ENCODE peak calls at places on chromosomes 7 and 10, in five cellular contexts. Q, L, Z, S and E are unnamed samples.

GRCh38 chr10:89478085-89478738 is 57.2 kb downstream of the SLC16A12 start:
- DNase-seq in Q (peak; percentile 49), L (no peak), Z (peak; percentile 35), S (no peak), E (peak; percentile 7)

GRCh38 chr7:142460402-142461117 is 202.7 kb upstream of the PRSS58 start:
- DNase-seq in Q (peak; percentile 67), L (no peak), Z (no peak), S (no peak), E (no peak)

GRCh38 chr7:151509670-151510333 is 9.9 kb downstream of the RHEB start:
- DNase-seq in Q (peak; percentile 13), L (no peak), Z (no peak), S (no peak), E (no peak)

GRCh38 chr10:116673866-116674265 is 53.1 kb downstream of the PNLIPRP2 start:
- DNase-seq in Q (no peak), L (no peak), Z (no peak), S (no peak), E (no peak)

GRCh38 chr7:15215611-15216010 is 313.1 kb upstream of the DGKB start:
- DNase-seq in Q (no peak), L (no peak), Z (no peak), S (no peak), E (no peak)

GRCh38 chr7:972670-973309 is 2.6 kb downstream of the COX19 start:
- DNase-seq in Q (no peak), L (no peak), Z (no peak), S (peak; percentile 60), E (no peak)

GRCh38 chr10:74189999-74190421 is 39.0 kb downstream of the ADK start:
- DNase-seq in Q (peak; percentile 93), L (peak; percentile 100), Z (peak; percentile 47), S (peak; percentile 80), E (peak; percentile 42)

GRCh38 chr10:45997994-45998763 is 25.9 kb downstream of the TIMM23 start:
- DNase-seq in Q (no peak), L (no peak), Z (no peak), S (no peak), E (no peak)

GRCh38 chr7:70793060-70793459 is 338.9 kb upstream of the GALNT17 start:
- DNase-seq in Q (no peak), L (no peak), Z (no peak), S (no peak), E (no peak)

GRCh38 chr7:90838799-90839198 is 242.7 kb downstream of the CDK14 start:
- DNase-seq in Q (no peak), L (no peak), Z (no peak), S (no peak), E (no peak)

GRCh38 chr7:100752994-100753393 is 19.6 kb downstream of the ZAN start:
- DNase-seq in Q (no peak), L (no peak), Z (peak; percentile 7), S (no peak), E (no peak)

GRCh38 chr10:113347508-113347907 is 205.3 kb upstream of the HABP2 start:
- DNase-seq in Q (no peak), L (no peak), Z (no peak), S (no peak), E (no peak)

GRCh38 chr10:108561649-108562048 is 1361.7 kb downstream of the XPNPEP1 start:
- DNase-seq in Q (peak; percentile 49), L (peak; percentile 95), Z (no peak), S (peak; percentile 11), E (no peak)

GRCh38 chr7:100430450-100431285 is 1.0 kb downstream of the MEPCE start:
- DNase-seq in Q (peak; percentile 41), L (no peak), Z (peak; percentile 46), S (peak; percentile 30), E (peak; percentile 40)

GRCh38 chr7:28732037-28732869 is 225.9 kb downstream of the TRIL start:
- DNase-seq in Q (peak; percentile 65), L (peak; percentile 46), Z (no peak), S (peak; percentile 66), E (no peak)

GRCh38 chr7:74405899-74406512 is 47.7 kb upstream of the GTF2IRD1 start:
- DNase-seq in Q (no peak), L (no peak), Z (no peak), S (no peak), E (no peak)

GRCh38 chr10:12041766-12042408 is 722 bp downstream of the UPF2 start:
- DNase-seq in Q (peak; percentile 32), L (peak; percentile 11), Z (peak; percentile 42), S (peak; percentile 18), E (peak; percentile 26)

GRCh38 chr10:5522913-5523560 is 1.7 kb upstream of the CALML3 start:
- DNase-seq in Q (no peak), L (no peak), Z (no peak), S (no peak), E (no peak)

GRCh38 chr7:150322833-150323681 is at the start of the genes ACTR3C and LRRC61:
- DNase-seq in Q (no peak), L (peak; percentile 39), Z (peak; percentile 86), S (peak; percentile 43), E (peak; percentile 87)

GRCh38 chr10:33955676-33956075 is 621.2 kb upstream of the NRP1 start:
- DNase-seq in Q (peak; percentile 75), L (peak; percentile 37), Z (no peak), S (no peak), E (no peak)

GRCh38 chr10:11208908-11209809 is 191.5 kb downstream of the CELF2 start:
- DNase-seq in Q (no peak), L (no peak), Z (peak; percentile 55), S (no peak), E (peak; percentile 47)

GRCh38 chr7:50335795-50336754 is 31.6 kb downstream of the IKZF1 start:
- DNase-seq in Q (no peak), L (no peak), Z (no peak), S (no peak), E (no peak)

GRCh38 chr10:33509231-33509871 is 174.9 kb upstream of the NRP1 start:
- DNase-seq in Q (peak; percentile 88), L (peak; percentile 100), Z (peak; percentile 32), S (peak; percentile 82), E (peak; percentile 52)

GRCh38 chr10:45580371-45580770 is 92.2 kb downstream of the ZFAND4 start:
- DNase-seq in Q (no peak), L (no peak), Z (peak; percentile 37), S (no peak), E (peak; percentile 51)

GRCh38 chr7:110856704-110857103 is 234.2 kb upstream of the LRRN3 start:
- DNase-seq in Q (peak; percentile 12), L (peak; percentile 11), Z (no peak), S (no peak), E (no peak)
- TF ChIP-seq CTCF in Q (no peak), L (no peak), Z (no peak), S (no peak), E (no peak)

GRCh38 chr7:20216637-20217036 is 547 bp downstream of the MACC1 start:
- DNase-seq in Q (no peak), L (no peak), Z (no peak), S (no peak), E (no peak)

GRCh38 chr7:20219062-20219445 is 1.9 kb upstream of the MACC1 start:
- DNase-seq in Q (no peak), L (no peak), Z (no peak), S (no peak), E (no peak)

GRCh38 chr7:20218261-20218660 is 1.1 kb upstream of the MACC1 start:
- DNase-seq in Q (no peak), L (peak; percentile 69), Z (no peak), S (no peak), E (no peak)

GRCh38 chr7:20219446-20220292 is 2.5 kb upstream of the MACC1 start:
- DNase-seq in Q (peak; percentile 96), L (peak; percentile 90), Z (no peak), S (peak; percentile 94), E (peak; percentile 61)

DNA sequence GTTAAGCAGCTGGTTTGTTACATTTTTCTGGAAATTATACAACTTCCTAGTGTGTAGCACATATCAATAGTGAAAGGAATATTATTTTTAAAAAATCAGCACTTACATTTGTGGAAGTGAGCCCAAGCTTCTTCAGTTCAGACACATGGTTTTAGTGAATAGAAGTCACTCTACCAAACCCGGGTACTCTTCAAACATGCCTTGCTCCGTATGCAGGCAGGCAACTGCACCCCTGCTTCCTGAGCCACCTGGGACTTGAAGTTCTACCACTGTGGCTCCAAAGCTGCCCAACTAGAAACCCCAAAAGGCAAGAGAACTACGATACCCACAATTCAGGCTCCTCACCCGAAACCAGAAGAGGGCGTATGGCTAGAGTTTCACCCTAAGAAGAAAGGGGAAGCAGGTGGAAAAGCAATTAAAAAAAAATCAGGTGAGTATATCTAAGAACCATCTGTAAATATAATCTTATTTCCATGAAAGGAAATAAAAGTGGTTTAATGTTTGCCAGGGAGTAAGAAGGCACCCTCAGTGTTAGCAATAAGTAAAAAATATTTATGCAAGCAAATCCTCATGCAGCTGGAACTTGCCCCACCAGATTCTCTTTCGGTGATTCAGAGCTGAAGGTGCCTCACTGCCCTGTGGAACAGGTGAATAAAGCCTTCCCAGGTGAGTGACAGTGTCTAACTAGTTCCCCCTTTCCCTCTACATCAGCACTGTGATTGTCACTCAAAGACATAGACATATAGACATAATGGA is at the start of gene MACC1:
- DNase-seq in Q (no peak), L (peak; percentile 95), Z (no peak), S (no peak), E (peak; percentile 36)
- TF ChIP-seq CTCF in Q (no peak), L (peak; percentile 67), Z (peak; percentile 56), S (no peak), E (peak; percentile 37)

GRCh38 chr7:47284691-47285246 is 297.1 kb downstream of the TNS3 start:
- DNase-seq in Q (no peak), L (no peak), Z (no peak), S (no peak), E (no peak)

GRCh38 chr7:47282790-47283496 is 299.0 kb downstream of the TNS3 start:
- DNase-seq in Q (no peak), L (no peak), Z (no peak), S (no peak), E (no peak)

GRCh38 chr7:47288060-47288459 is 293.9 kb downstream of the TNS3 start:
- DNase-seq in Q (no peak), L (no peak), Z (no peak), S (no peak), E (no peak)

GRCh38 chr7:47283497-47284131 is 298.3 kb downstream of the TNS3 start:
- DNase-seq in Q (no peak), L (peak; percentile 77), Z (no peak), S (no peak), E (no peak)

GRCh38 chr7:47285860-47286491 is 295.9 kb downstream of the TNS3 start:
- DNase-seq in Q (no peak), L (no peak), Z (no peak), S (peak; percentile 40), E (no peak)
- TF ChIP-seq CTCF in Q (peak; percentile 19), L (no peak), Z (no peak), S (no peak), E (no peak)

DNA sequence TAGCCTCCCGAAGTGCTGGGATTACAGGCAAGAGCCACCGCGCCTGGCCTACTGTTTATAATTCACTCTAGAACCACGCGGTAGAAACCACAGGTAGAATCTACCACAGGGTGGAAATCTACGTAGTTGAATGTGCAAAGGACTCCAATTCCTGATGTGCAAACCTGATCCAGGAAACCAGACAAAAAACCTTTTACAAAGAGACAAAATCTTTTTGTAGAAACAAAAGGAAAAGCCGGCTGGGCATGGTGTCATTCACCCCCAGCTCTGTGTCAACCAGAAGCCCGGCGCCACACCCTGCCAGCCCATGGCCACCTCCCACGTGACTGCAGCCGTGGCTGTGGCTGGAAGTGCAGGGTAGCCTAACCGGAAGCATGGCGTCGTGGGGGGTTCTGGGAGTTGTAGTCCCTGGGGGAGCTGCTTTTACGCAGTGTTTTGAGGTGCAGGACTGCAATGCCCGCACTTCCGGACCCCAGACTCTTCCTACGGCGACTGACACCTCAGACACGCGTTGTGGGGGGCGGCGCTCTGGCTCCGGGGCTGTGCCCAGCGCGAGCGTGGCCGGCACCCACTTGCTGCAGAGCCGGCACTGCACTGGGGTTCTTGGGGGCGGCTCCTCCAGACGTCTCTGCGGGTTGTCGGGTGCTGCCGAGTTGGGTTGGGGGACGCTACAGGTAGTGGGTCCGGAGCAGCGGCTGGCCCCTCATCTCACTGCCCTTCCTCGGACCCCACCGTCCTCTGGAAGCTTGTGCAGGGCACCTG is 41.5 kb upstream of the RNF216 start:
- DNase-seq in Q (peak; percentile 92), L (peak; percentile 91), Z (peak; percentile 95), S (peak; percentile 94), E (peak; percentile 94)
- TF ChIP-seq CTCF in Q (peak; percentile 23), L (no peak), Z (no peak), S (no peak), E (no peak)